ENCODE peak calls at places on chromosomes 2 and 18, in seven cellular contexts. G, M, E, Z, B, O and V are unnamed samples.

GRCh38 chr2:174951746-174952145 is 53.4 kb downstream of the CHN1 start:
- DNase-seq in M (peak), G (no peak), B (peak), Z (no peak), O (no peak), E (peak), V (no peak)

GRCh38 chr18:60020107-60020925 is 120.5 kb downstream of the PMAIP1 start:
- DNase-seq in E (peak), M (no peak), Z (no peak), O (no peak), G (no peak), B (peak), V (no peak)

GRCh38 chr2:181123798-181124217 is 143.4 kb downstream of the UBE2E3 start:
- DNase-seq in G (peak), E (no peak), Z (peak), O (no peak), M (no peak), B (no peak), V (no peak)

GRCh38 chr2:225120175-225120574 is 77.9 kb upstream of the DOCK10 start:
- DNase-seq in O (no peak), B (peak), G (no peak), Z (no peak), E (peak), M (peak), V (no peak)

GRCh38 chr2:72998724-72999123 is 72.8 kb downstream of the SFXN5 start:
- DNase-seq in B (no peak), G (no peak), Z (no peak), M (no peak), E (no peak), O (no peak), V (no peak)

GRCh38 chr2:30714811-30715709 is 92.2 kb downstream of the CAPN13 start:
- DNase-seq in E (no peak), B (no peak), O (no peak), G (no peak), M (no peak), Z (peak), V (no peak)

GRCh38 chr2:129058981-129059380 is 740.3 kb upstream of the HS6ST1 start:
- DNase-seq in O (no peak), G (no peak), B (no peak), E (no peak), Z (no peak), M (no peak), V (no peak)

GRCh38 chr2:110678457-110679336 is 834 bp upstream of the BUB1 start:
- DNase-seq in E (peak), O (no peak), M (peak), Z (peak), G (no peak), B (peak), V (peak)

GRCh38 chr18:6613581-6613980 is 115.9 kb upstream of the ARHGAP28 start:
- DNase-seq in O (no peak), M (no peak), G (no peak), B (no peak), E (no peak), Z (no peak), V (no peak)

GRCh38 chr2:187617120-187617519 is 62.9 kb upstream of the TFPI start:
- DNase-seq in Z (no peak), E (no peak), G (no peak), M (no peak), O (no peak), B (no peak), V (no peak)

GRCh38 chr2:64186698-64187605 is 42.7 kb upstream of the PELI1 start:
- DNase-seq in E (peak), Z (no peak), M (no peak), G (no peak), B (no peak), O (no peak), V (no peak)

GRCh38 chr2:239344857-239345216 is 56.0 kb downstream of the HDAC4 start:
- DNase-seq in Z (no peak), M (no peak), B (no peak), G (no peak), O (peak), E (no peak), V (no peak)

GRCh38 chr2:124437811-124438210 is 412.7 kb downstream of the CNTNAP5 start:
- DNase-seq in E (no peak), M (no peak), Z (no peak), B (no peak), O (no peak), G (no peak), V (no peak)

GRCh38 chr18:46609048-46609447 is 48.0 kb downstream of the LOXHD1 start:
- DNase-seq in E (no peak), M (no peak), G (no peak), B (no peak), O (no peak), Z (no peak), V (no peak)

GRCh38 chr2:174247474-174248186 is 702 bp downstream of the OLA1 start:
- DNase-seq in E (peak), Z (peak), M (peak), O (no peak), G (no peak), B (no peak), V (no peak)

GRCh38 chr2:44671276-44671675 is 270.2 kb upstream of the SIX3 start:
- DNase-seq in Z (no peak), E (no peak), G (no peak), O (no peak), M (no peak), B (no peak), V (no peak)

GRCh38 chr18:76121049-76121448 is 374.0 kb downstream of the ZNF516 start:
- DNase-seq in G (no peak), M (no peak), B (no peak), E (no peak), Z (no peak), O (no peak), V (no peak)

GRCh38 chr2:190477563-190478454 is 56.7 kb downstream of the NEMP2 start:
- DNase-seq in E (no peak), M (no peak), Z (no peak), G (no peak), B (peak), O (no peak), V (no peak)

GRCh38 chr18:76496200-76496890 is 1.3 kb upstream of the ZNF516 start:
- DNase-seq in E (peak), Z (peak), G (no peak), O (peak), B (peak), M (no peak), V (no peak)

GRCh38 chr2:74558284-74559230 is 4.0 kb downstream of the DOK1 start:
- DNase-seq in E (no peak), O (no peak), G (no peak), B (no peak), Z (no peak), M (no peak), V (no peak)

GRCh38 chr2:109242222-109242653 is 113.2 kb downstream of the SH3RF3 start:
- DNase-seq in O (no peak), B (no peak), G (no peak), M (no peak), Z (no peak), E (no peak), V (no peak)

GRCh38 chr2:36333350-36334012 is 22.1 kb upstream of the CRIM1 start:
- DNase-seq in O (no peak), E (no peak), G (no peak), B (no peak), Z (no peak), M (no peak), V (no peak)

GRCh38 chr2:76930076-76930734 is 592.0 kb downstream of the LRRTM4 start:
- DNase-seq in G (no peak), M (no peak), Z (no peak), E (no peak), B (no peak), O (no peak), V (no peak)

GRCh38 chr18:57898506-57899124 is 95.5 kb upstream of the ATP8B1 start:
- DNase-seq in O (no peak), Z (no peak), B (peak), M (peak), G (no peak), E (peak), V (no peak)

GRCh38 chr2:7766302-7766701 is 849.1 kb downstream of the RNF144A start:
- DNase-seq in M (no peak), O (no peak), G (no peak), B (no peak), E (no peak), Z (peak), V (no peak)

GRCh38 chr18:79329786-79330185 is 65.9 kb upstream of the NFATC1 start:
- DNase-seq in E (no peak), B (no peak), O (no peak), M (no peak), Z (no peak), G (no peak), V (no peak)

GRCh38 chr2:125745514-125745913 is 910.4 kb upstream of the GYPC start:
- DNase-seq in M (no peak), G (no peak), E (peak), B (no peak), Z (no peak), O (no peak), V (peak)

GRCh38 chr18:48546411-48546810 is 7.6 kb downstream of the CTIF start:
- DNase-seq in Z (no peak), E (no peak), B (peak), G (no peak), O (peak), M (peak), V (no peak)

GRCh38 chr18:8121942-8122480 is 487.2 kb upstream of the RAB12 start:
- DNase-seq in E (no peak), G (no peak), B (peak), M (peak), O (no peak), Z (no peak), V (no peak)

GRCh38 chr18:48841381-48842258 is 109.1 kb downstream of the SMAD7 start:
- DNase-seq in B (peak), G (no peak), O (no peak), Z (no peak), M (peak), E (peak), V (peak)

GRCh38 chr2:173214213-173214612 is 138.6 kb downstream of the MAP3K20 start:
- DNase-seq in G (no peak), B (no peak), Z (no peak), M (no peak), E (no peak), O (no peak), V (no peak)

GRCh38 chr2:53695586-53695985 is 72.0 kb upstream of the CHAC2 start:
- DNase-seq in M (no peak), Z (no peak), E (no peak), B (no peak), G (no peak), O (no peak), V (no peak)

GRCh38 chr2:241050624-241051577 is 51.2 kb downstream of the MTERF4 start:
- DNase-seq in G (no peak), B (no peak), M (no peak), E (no peak), O (peak), Z (no peak), V (no peak)

GRCh38 chr2:43749583-43749982 is 24.3 kb upstream of the DYNC2LI1 start:
- DNase-seq in M (no peak), G (no peak), Z (no peak), B (no peak), E (no peak), O (no peak), V (no peak)

GRCh38 chr2:100810603-100811145 is 9.3 kb upstream of the NPAS2 start:
- DNase-seq in E (no peak), G (no peak), M (no peak), O (no peak), Z (no peak), B (no peak), V (no peak)

GRCh38 chr2:152200562-152201465 is 25.3 kb upstream of the STAM2 start:
- DNase-seq in Z (peak), B (peak), G (no peak), O (peak), M (peak), E (peak), V (peak)